ENCODE peak calls at places on chromosomes 13 and 19, in four cellular contexts. X is GM12878, Y is HepG2, B is K562. U is an unnamed sample.

GRCh38 chr19:49489601-49490167 is 2.3 kb downstream of the RPL13A start:
- DNase-seq in B (peak), X (no peak), Y (peak), U (no peak)

GRCh38 chr19:15123900-15124299 is 16.7 kb downstream of the SYDE1 start:
- DNase-seq in B (no peak), Y (no peak), X (no peak), U (no peak)

GRCh38 chr13:52085416-52085815 is 43.5 kb downstream of the NEK5 start:
- DNase-seq in X (no peak), B (no peak), Y (no peak), U (no peak)

GRCh38 chr13:110334256-110334655 is 27.2 kb downstream of the COL4A2 start:
- DNase-seq in Y (no peak), B (no peak), X (no peak), U (no peak)

GRCh38 chr19:18294467-18294864 is 13.0 kb upstream of the JUND start:
- DNase-seq in Y (no peak), X (no peak), B (no peak), U (no peak)

GRCh38 chr19:3350014-3350663 is 16.2 kb upstream of the NFIC start:
- DNase-seq in Y (peak), X (no peak), B (no peak), U (peak)

GRCh38 chr13:41212881-41213280 is 18.5 kb upstream of the KBTBD7 start:
- DNase-seq in X (no peak), B (no peak), Y (no peak), U (no peak)

GRCh38 chr19:5719274-5719960 is 529 bp downstream of the LONP1 start:
- DNase-seq in Y (no peak), X (no peak), B (peak), U (peak)

GRCh38 chr19:38434549-38435051 is 1.1 kb downstream of the RYR1 start:
- DNase-seq in B (peak), Y (no peak), X (no peak), U (no peak)

GRCh38 chr19:47572635-47573034 is 313 bp downstream of the ZNF541 start:
- DNase-seq in Y (no peak), X (no peak), B (no peak), U (no peak)

GRCh38 chr19:49161987-49162386 is 4.4 kb downstream of the TRPM4 start:
- DNase-seq in X (no peak), B (peak), Y (no peak), U (peak)

GRCh38 chr13:36850790-36851438 is 31.9 kb downstream of the RFXAP start:
- DNase-seq in X (no peak), Y (peak), B (peak), U (peak)

GRCh38 chr13:23654111-23655110 is 84.2 kb downstream of the TNFRSF19 start:
- DNase-seq in X (no peak), Y (peak), B (no peak), U (no peak)

GRCh38 chr13:46160474-46161066 is 21.4 kb downstream of the LCP1 start:
- DNase-seq in X (no peak), B (peak), Y (peak), U (peak)

GRCh38 chr13:37068962-37069361 is 9.5 kb upstream of the SUPT20H start:
- DNase-seq in Y (no peak), X (no peak), B (peak), U (peak)

GRCh38 chr13:61960981-61961380 is 545.3 kb upstream of the PCDH20 start:
- DNase-seq in Y (no peak), X (no peak), B (no peak), U (no peak)

GRCh38 chr13:68888832-68889231 is 1218.8 kb upstream of the ATXN8OS start:
- DNase-seq in X (no peak), Y (no peak), B (peak), U (no peak)

GRCh38 chr19:46466536-46467199 is 4.7 kb downstream of the PNMA8A start:
- DNase-seq in Y (no peak), B (no peak), X (peak), U (no peak)

GRCh38 chr13:23870356-23871146 is 18.6 kb downstream of the MIPEP start:
- DNase-seq in B (no peak), Y (no peak), X (no peak), U (no peak)

GRCh38 chr13:79722885-79723445 is 242.0 kb downstream of the NDFIP2 start:
- DNase-seq in B (no peak), X (no peak), Y (no peak), U (no peak)

GRCh38 chr13:79723462-79724116 is 242.6 kb downstream of the NDFIP2 start:
- DNase-seq in B (no peak), Y (peak), X (no peak), U (peak)

GRCh38 chr13:79725841-79726240 is 244.9 kb downstream of the NDFIP2 start:
- DNase-seq in X (no peak), Y (no peak), B (no peak), U (no peak)

GRCh38 chr13:79724348-79725103 is 243.6 kb downstream of the NDFIP2 start:
- DNase-seq in X (no peak), B (no peak), Y (peak), U (peak)
- TF ChIP-seq MYC in X (no peak), B (no peak), Y (no peak), U (no peak)

GRCh38 chr13:98802548-98802947 is 50.1 kb upstream of the SLC15A1 start:
- DNase-seq in X (no peak), Y (no peak), B (no peak), U (no peak)
- TF ChIP-seq EZH2 in X (no peak), Y (no peak), B (no peak), U (no peak)

GRCh38 chr19:32040246-32040645 is 305.2 kb upstream of the ZNF507 start:
- DNase-seq in X (no peak), B (no peak), Y (no peak), U (no peak)
- TF ChIP-seq MYC in X (no peak), B (no peak), Y (no peak), U (no peak)

GRCh38 chr19:406121-406711 is 2.7 kb downstream of the C2CD4C start:
- DNase-seq in B (no peak), X (no peak), Y (no peak), U (no peak)
- TF ChIP-seq EZH2 in B (no peak), X (no peak), Y (no peak), U (no peak)

GRCh38 chr13:104321756-104322155 is 1255.5 kb upstream of the SLC10A2 start:
- DNase-seq in B (no peak), X (no peak), Y (no peak), U (no peak)

GRCh38 chr13:104326523-104326922 is 1260.3 kb upstream of the SLC10A2 start:
- DNase-seq in X (no peak), Y (no peak), B (no peak), U (no peak)

GRCh38 chr13:104327217-104327616 is 1261.0 kb upstream of the SLC10A2 start:
- DNase-seq in Y (no peak), X (no peak), B (no peak), U (peak)
- TF ChIP-seq MYC in Y (no peak), X (no peak), B (no peak), U (no peak)

DNA sequence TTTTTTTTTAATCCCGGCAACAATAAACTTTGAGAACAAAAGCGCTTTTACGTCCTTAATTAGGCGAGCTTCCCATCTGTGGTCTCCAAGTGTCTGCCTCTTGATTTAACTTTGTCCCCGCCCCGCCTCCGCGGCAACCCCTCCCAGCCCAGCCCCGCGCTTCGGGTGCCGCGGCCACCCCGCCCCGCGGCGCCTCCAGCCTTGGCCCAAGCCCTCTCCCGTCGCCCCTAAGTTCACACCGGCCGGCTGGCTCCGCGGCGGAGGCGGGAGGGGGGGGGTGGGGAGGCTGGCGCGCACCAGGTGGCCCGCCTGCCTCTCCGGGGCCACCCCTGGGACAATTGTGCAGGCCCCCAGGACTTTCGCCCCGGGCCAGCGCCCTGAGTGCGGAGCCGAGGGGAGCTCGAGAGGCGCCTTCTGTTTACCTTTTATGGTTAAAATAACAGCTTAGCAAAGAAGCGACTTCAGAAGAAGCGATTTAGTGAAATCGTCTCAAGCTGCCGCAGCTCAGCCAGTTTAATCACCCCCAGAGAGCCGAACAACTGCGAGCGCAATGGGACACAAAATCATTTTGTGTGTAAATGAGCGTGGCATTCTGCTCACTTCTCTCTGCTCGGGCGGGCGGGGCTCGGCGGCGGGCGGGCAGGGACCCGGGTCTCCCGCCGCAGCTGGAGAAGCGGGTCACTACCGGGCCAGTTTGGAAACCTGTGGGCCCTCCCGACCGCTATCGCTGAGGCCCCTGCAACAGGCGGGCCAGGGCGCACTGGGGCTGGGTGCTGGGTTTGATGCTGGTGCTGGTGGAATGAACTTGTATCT is 1.4 kb downstream of the KCTD15 start:
- DNase-seq in X (no peak), Y (no peak), B (peak), U (peak)
- TF ChIP-seq EZH2 in X (no peak), Y (no peak), B (no peak), U (no peak)